ENCODE peak calls at places on chromosomes 5 and 9, in four cellular contexts. K is mesendoderm, F is H9, E is H1. X is an unnamed sample.

GRCh38 chr5:143676794-143677193 is 135.2 kb upstream of the HMHB1 start:
- DNase-seq in K (no peak), F (no peak), E (no peak), X (no peak)

GRCh38 chr9:129319938-129320481 is 141.9 kb upstream of the IER5L start:
- DNase-seq in K (no peak), F (peak; percentile 28), E (no peak), X (no peak)

GRCh38 chr5:159441441-159441840 is 111.2 kb upstream of the IL12B start:
- DNase-seq in K (peak; percentile 74), F (peak; percentile 70), E (peak; percentile 38), X (no peak)

GRCh38 chr9:77588319-77588937 is 59.7 kb downstream of the GNA14 start:
- DNase-seq in K (peak; percentile 95), F (no peak), E (no peak), X (peak; percentile 89)

GRCh38 chr9:14400658-14400995 is 86.7 kb upstream of the NFIB start:
- DNase-seq in K (peak; percentile 98), F (peak; percentile 83), E (peak; percentile 62), X (peak; percentile 58)

GRCh38 chr5:765948-766631 is 18.4 kb downstream of the ZDHHC11B start:
- DNase-seq in K (no peak), F (no peak), E (no peak), X (no peak)

GRCh38 chr9:128340691-128341434 is 536 bp downstream of the SLC27A4 start:
- DNase-seq in K (peak; percentile 51), F (peak; percentile 41), E (no peak), X (no peak)

GRCh38 chr9:81787747-81788632 is 98.6 kb upstream of the TLE1 start:
- DNase-seq in K (peak; percentile 16), F (no peak), E (no peak), X (peak; percentile 87)

GRCh38 chr5:111072949-111073682 is 1.6 kb downstream of the TSLP start:
- DNase-seq in K (peak; percentile 82), F (peak; percentile 84), E (no peak), X (peak; percentile 28)

GRCh38 chr5:156584856-156585255 is 257.9 kb downstream of the SGCD start:
- DNase-seq in K (no peak), F (no peak), E (no peak), X (no peak)

GRCh38 chr9:35516481-35516880 is 26.6 kb downstream of the RUSC2 start:
- DNase-seq in K (peak; percentile 82), F (no peak), E (no peak), X (peak; percentile 75)

GRCh38 chr5:150434502-150434901 is 15.0 kb downstream of the RPS14 start:
- DNase-seq in K (peak; percentile 87), F (no peak), E (no peak), X (peak; percentile 98)

GRCh38 chr9:136434580-136435169 is 5.0 kb downstream of the INPP5E start:
- DNase-seq in K (no peak), F (no peak), E (no peak), X (no peak)

GRCh38 chr9:31585158-31585557 is 799.3 kb upstream of the ACO1 start:
- DNase-seq in K (no peak), F (no peak), E (no peak), X (no peak)

GRCh38 chr5:156534906-156535305 is 207.9 kb downstream of the SGCD start:
- DNase-seq in K (no peak), F (no peak), E (no peak), X (peak; percentile 45)

GRCh38 chr5:124253421-124253820 is 493.0 kb downstream of the ZNF608 start:
- DNase-seq in K (no peak), F (no peak), E (no peak), X (no peak)

GRCh38 chr9:36316629-36317317 is 58.5 kb upstream of the GNE start:
- DNase-seq in K (no peak), F (no peak), E (no peak), X (no peak)

GRCh38 chr9:133949486-133950061 is 42.5 kb downstream of the VAV2 start:
- DNase-seq in K (no peak), F (no peak), E (no peak), X (no peak)

GRCh38 chr9:29289365-29289764 is 1716.1 kb upstream of the C9orf72 start:
- DNase-seq in K (no peak), F (no peak), E (no peak), X (no peak)

GRCh38 chr9:88059469-88059868 is 78.8 kb downstream of the SPATA31C2 start:
- DNase-seq in K (no peak), F (no peak), E (no peak), X (no peak)

GRCh38 chr5:33713087-33713486 is 178.7 kb downstream of the ADAMTS12 start:
- DNase-seq in K (no peak), F (no peak), E (no peak), X (no peak)

GRCh38 chr9:70551391-70551790 is 136.9 kb upstream of the KLF9 start:
- DNase-seq in K (no peak), F (no peak), E (no peak), X (peak; percentile 35)

GRCh38 chr9:134666208-134666607 is 24.6 kb downstream of the COL5A1 start:
- DNase-seq in K (no peak), F (no peak), E (no peak), X (no peak)

DNA sequence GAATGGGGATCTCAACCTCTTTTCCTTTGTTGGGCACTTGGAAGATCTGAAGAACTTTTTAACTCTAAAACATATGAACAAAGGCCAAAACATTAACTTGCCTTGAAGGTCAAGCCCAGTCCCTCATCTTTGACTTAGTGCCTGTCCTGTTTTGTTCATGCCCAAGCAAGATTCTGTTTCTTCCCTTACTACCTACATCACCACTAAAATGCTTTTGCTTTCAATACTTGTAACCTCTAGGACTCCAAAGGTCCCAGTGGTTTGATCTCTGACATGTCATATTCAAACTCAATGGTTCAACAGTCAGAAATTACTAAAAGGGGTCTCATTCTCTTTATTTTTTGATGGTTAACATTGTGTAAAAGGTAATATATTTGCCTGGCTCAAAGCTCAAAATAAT is 24.0 kb downstream of the GLRX start:
- DNase-seq in K (no peak), F (no peak), E (no peak), X (no peak)
- H4K5ac ChIP-seq in K (no peak overlapping the region), F (no peak overlapping the region), E (no peak overlapping the region), X (no peak overlapping the region)

GRCh38 chr5:147930759-147931158 is 24.4 kb upstream of the C5orf46 start:
- DNase-seq in K (no peak), F (no peak), E (no peak), X (no peak)
- H4K5ac ChIP-seq in K (no peak overlapping the region), F (no peak overlapping the region), E (no peak overlapping the region), X (no peak overlapping the region)

DNA sequence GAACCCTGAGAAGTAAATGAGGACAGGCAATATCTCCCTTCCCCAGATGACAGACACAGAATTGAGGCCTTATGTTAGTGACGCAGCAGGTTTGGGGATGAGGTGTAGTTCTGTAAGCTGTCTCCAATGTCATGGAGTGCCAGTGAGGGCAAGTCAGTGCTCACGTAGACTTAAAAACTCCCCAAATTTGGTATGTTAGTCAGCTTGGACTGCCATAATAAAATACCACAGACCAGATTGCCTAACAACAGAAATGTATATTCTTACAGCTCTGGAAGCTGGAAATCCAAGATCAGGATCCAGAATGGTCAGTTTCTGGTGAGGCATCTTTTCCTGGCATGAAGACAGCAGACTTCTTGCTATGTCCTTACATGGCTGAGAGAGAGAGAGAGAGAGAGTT is 14.9 kb downstream of the FOXI1 start:
- DNase-seq in K (no peak), F (no peak), E (no peak), X (peak; percentile 85)
- H4K5ac ChIP-seq in K (no peak overlapping the region), F (no peak overlapping the region), E (no peak overlapping the region), X (peak overlapping the region; percentile 75)

DNA sequence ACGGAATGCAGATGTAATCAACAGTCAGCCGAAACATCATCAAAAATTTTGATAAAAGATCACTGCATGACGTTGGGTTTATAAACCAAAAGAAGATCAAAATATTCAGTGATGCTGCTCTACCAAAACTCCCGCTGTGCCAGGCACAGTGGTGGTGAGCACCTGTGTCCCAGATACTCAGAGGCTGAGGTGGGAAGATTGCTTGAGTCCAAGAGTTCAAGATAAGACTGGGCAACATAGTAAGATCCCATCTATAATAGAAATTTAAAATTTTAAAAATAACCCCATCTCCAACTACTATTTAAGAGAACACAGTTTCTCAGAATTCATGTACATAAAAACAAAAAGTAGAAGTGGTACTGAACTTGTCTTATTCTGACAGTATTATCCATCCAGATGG is 3.8 kb downstream of the LMAN2 start:
- DNase-seq in K (no peak), F (no peak), E (no peak), X (no peak)
- H4K5ac ChIP-seq in K (no peak overlapping the region), F (no peak overlapping the region), E (no peak overlapping the region), X (no peak overlapping the region)

DNA sequence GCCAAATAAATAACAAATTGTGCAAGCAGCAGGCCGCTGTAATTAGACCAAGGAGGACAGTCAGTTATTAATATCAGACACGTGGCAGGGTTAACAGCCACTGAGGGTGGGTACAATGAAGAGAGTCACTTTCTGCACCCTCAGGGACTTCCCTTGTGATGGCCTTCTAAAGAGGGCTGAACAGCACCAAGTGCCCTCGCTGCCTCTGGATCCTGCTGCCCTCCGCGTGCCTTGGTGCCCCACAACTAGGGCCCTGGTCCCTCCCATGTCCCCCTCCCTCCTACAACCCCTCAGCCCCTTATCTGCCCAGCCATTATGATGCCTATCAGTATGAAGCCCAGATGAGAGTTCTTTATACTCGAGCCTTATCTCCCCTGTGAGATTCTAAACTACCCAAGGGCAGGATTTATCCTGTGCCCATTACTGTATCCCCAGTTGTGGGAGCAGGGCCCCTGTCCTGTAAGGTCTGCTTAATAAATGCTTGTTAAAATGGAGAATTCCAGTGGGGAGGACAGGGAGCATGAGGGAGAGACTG is 37.3 kb downstream of the PCDH1 start:
- DNase-seq in K (no peak), F (no peak), E (no peak), X (no peak)
- H4K5ac ChIP-seq in K (no peak overlapping the region), F (no peak overlapping the region), E (peak overlapping the region; percentile 7), X (no peak overlapping the region)